ENCODE peak calls at places on chromosomes 16 and 17, in five cellular contexts. K, D, P, H and N are unnamed samples.

GRCh38 chr17:38449364-38449763 is 21.1 kb downstream of the ARHGAP23 start:
- DNase-seq in K (no peak), D (no peak), P (no peak), H (no peak), N (no peak)

GRCh38 chr16:898216-898615 is 72.6 kb downstream of the LMF1 start:
- DNase-seq in K (no peak), D (no peak), P (no peak), H (no peak), N (peak)

GRCh38 chr17:57739402-57740224 is 5.5 kb downstream of the CCDC182 start:
- DNase-seq in K (no peak), D (no peak), P (no peak), H (no peak), N (no peak)

GRCh38 chr17:5901731-5902660 is 168.2 kb upstream of the WSCD1 start:
- DNase-seq in K (no peak), D (no peak), P (no peak), H (no peak), N (no peak)

GRCh38 chr17:35740997-35741931 is 9.8 kb downstream of the RASL10B start:
- DNase-seq in K (no peak), D (peak), P (no peak), H (no peak), N (no peak)

GRCh38 chr16:56985962-56986360 is 3.4 kb upstream of the NLRC5 start:
- DNase-seq in K (no peak), D (no peak), P (no peak), H (no peak), N (no peak)

GRCh38 chr16:30786936-30787612 is at the start of gene ZNF629:
- DNase-seq in K (no peak), D (no peak), P (peak), H (no peak), N (peak)

GRCh38 chr17:41595585-41595984 is 8.9 kb upstream of the KRT14 start:
- DNase-seq in K (no peak), D (no peak), P (no peak), H (no peak), N (no peak)

GRCh38 chr16:64065523-64065922 is 1056.3 kb downstream of the CDH11 start:
- DNase-seq in K (no peak), D (no peak), P (no peak), H (no peak), N (no peak)